ENCODE peak calls at places on chromosomes 12 and 14, in four cellular contexts. One of them, this sample, is unnamed.

GRCh38 chr12:118680361-118680963 is 300.9 kb upstream of the SRRM4 start:
- DNase-seq in AG09319: no peak
- DNase-seq in spleen: no peak
- DNase-seq in activated B cell treated with CpG ODN at 0.5 μM for 24 hours: no peak
- DNase-seq in this sample: no peak

GRCh38 chr12:101670007-101670671 is 27.3 kb upstream of the CHPT1 start:
- DNase-seq in AG09319: peak; percentile 4
- DNase-seq in activated B cell treated with CpG ODN at 0.5 μM for 24 hours: no peak
- DNase-seq in spleen: no peak
- DNase-seq in this sample: no peak

GRCh38 chr14:60161176-60162107 is 3.8 kb downstream of the DHRS7 start:
- DNase-seq in activated B cell treated with CpG ODN at 0.5 μM for 24 hours: no peak
- DNase-seq in spleen: no peak
- DNase-seq in AG09319: no peak
- DNase-seq in this sample: no peak

GRCh38 chr14:45364565-45364964 is 111.6 kb upstream of the MIS18BP1 start:
- DNase-seq in AG09319: no peak
- DNase-seq in activated B cell treated with CpG ODN at 0.5 μM for 24 hours: no peak
- DNase-seq in spleen: no peak
- DNase-seq in this sample: no peak

GRCh38 chr14:34043627-34044372 is 92.9 kb upstream of the EGLN3 start:
- DNase-seq in AG09319: no peak
- DNase-seq in spleen: no peak
- DNase-seq in activated B cell treated with CpG ODN at 0.5 μM for 24 hours: no peak
- DNase-seq in this sample: no peak

GRCh38 chr14:95058491-95058890 is 98.8 kb downstream of the DICER1 start:
- DNase-seq in activated B cell treated with CpG ODN at 0.5 μM for 24 hours: no peak
- DNase-seq in spleen: no peak
- DNase-seq in AG09319: no peak
- DNase-seq in this sample: no peak

GRCh38 chr12:78778339-78778738 is 86.2 kb upstream of the SYT1 start:
- DNase-seq in spleen: no peak
- DNase-seq in activated B cell treated with CpG ODN at 0.5 μM for 24 hours: no peak
- DNase-seq in AG09319: no peak
- DNase-seq in this sample: no peak

GRCh38 chr14:68140801-68141200 is 321.2 kb downstream of the RAD51B start:
- DNase-seq in AG09319: no peak
- DNase-seq in spleen: no peak
- DNase-seq in activated B cell treated with CpG ODN at 0.5 μM for 24 hours: no peak
- DNase-seq in this sample: no peak

GRCh38 chr14:55881577-55882241 is 236.5 kb upstream of the PELI2 start:
- DNase-seq in spleen: no peak
- DNase-seq in activated B cell treated with CpG ODN at 0.5 μM for 24 hours: no peak
- DNase-seq in AG09319: no peak
- DNase-seq in this sample: no peak

GRCh38 chr12:118357327-118358007 is 15.2 kb downstream of the TAOK3 start:
- DNase-seq in AG09319: no peak
- DNase-seq in activated B cell treated with CpG ODN at 0.5 μM for 24 hours: no peak
- DNase-seq in spleen: no peak
- DNase-seq in this sample: no peak

GRCh38 chr14:93009471-93010117 is 86.6 kb downstream of the CHGA start:
- DNase-seq in spleen: no peak
- DNase-seq in AG09319: no peak
- DNase-seq in activated B cell treated with CpG ODN at 0.5 μM for 24 hours: no peak
- DNase-seq in this sample: no peak

GRCh38 chr14:90303382-90303943 is 28.3 kb downstream of the NRDE2 start:
- DNase-seq in activated B cell treated with CpG ODN at 0.5 μM for 24 hours: no peak
- DNase-seq in AG09319: no peak
- DNase-seq in spleen: no peak
- DNase-seq in this sample: no peak

GRCh38 chr12:50865266-50865665 is 22.5 kb downstream of the TMPRSS12 start:
- DNase-seq in spleen: no peak
- DNase-seq in activated B cell treated with CpG ODN at 0.5 μM for 24 hours: no peak
- DNase-seq in AG09319: no peak
- DNase-seq in this sample: no peak

GRCh38 chr14:73763396-73763795 is 49.2 kb upstream of the PNMA1 start:
- DNase-seq in spleen: peak; percentile 6
- DNase-seq in AG09319: no peak
- DNase-seq in activated B cell treated with CpG ODN at 0.5 μM for 24 hours: no peak
- DNase-seq in this sample: no peak

GRCh38 chr14:95652171-95652570 is 34.1 kb upstream of the TCL1B start:
- DNase-seq in activated B cell treated with CpG ODN at 0.5 μM for 24 hours: no peak
- DNase-seq in spleen: no peak
- DNase-seq in AG09319: no peak
- DNase-seq in this sample: no peak

DNA sequence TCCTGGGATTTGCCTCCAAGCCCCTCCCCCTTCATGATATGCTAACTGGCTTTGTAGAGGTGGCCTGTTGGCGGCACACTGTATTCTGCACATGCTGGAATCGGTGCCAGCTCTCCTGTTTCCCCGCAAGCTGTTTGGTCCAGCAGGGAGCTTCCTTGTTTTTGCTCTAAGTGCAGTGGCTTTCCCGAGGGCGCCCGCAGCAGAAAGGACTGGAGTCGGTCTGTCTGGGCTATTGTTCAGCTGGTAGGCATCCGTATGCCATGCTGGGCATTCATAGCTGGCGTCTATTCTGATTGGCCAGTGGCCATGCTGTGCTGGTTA is 88.9 kb upstream of the MED13L start:
- DNase-seq in spleen: no peak
- DNase-seq in AG09319: no peak
- DNase-seq in activated B cell treated with CpG ODN at 0.5 μM for 24 hours: no peak
- DNase-seq in this sample: no peak
- TF ChIP-seq CTCF in spleen: no peak
- TF ChIP-seq CTCF in AG09319: no peak
- TF ChIP-seq CTCF in activated B cell treated with CpG ODN at 0.5 μM for 24 hours: no peak
- TF ChIP-seq CTCF in this sample: no peak

GRCh38 chr12:85155791-85156190 is 119.6 kb downstream of the LRRIQ1 start:
- DNase-seq in spleen: no peak
- DNase-seq in AG09319: no peak
- DNase-seq in activated B cell treated with CpG ODN at 0.5 μM for 24 hours: no peak
- DNase-seq in this sample: no peak
- TF ChIP-seq CTCF in spleen: no peak
- TF ChIP-seq CTCF in AG09319: peak; percentile 30
- TF ChIP-seq CTCF in activated B cell treated with CpG ODN at 0.5 μM for 24 hours: no peak
- TF ChIP-seq CTCF in this sample: peak; percentile 41

GRCh38 chr12:53493610-53494391 is 5.5 kb downstream of the MAP3K12 start:
- DNase-seq in AG09319: no peak
- DNase-seq in spleen: no peak
- DNase-seq in activated B cell treated with CpG ODN at 0.5 μM for 24 hours: no peak
- DNase-seq in this sample: no peak

GRCh38 chr12:53489242-53489915 is 9.9 kb downstream of the MAP3K12 start:
- DNase-seq in spleen: no peak
- DNase-seq in activated B cell treated with CpG ODN at 0.5 μM for 24 hours: no peak
- DNase-seq in AG09319: no peak
- DNase-seq in this sample: no peak

GRCh38 chr12:53495903-53496751 is 3.1 kb downstream of the MAP3K12 start:
- DNase-seq in activated B cell treated with CpG ODN at 0.5 μM for 24 hours: no peak
- DNase-seq in spleen: no peak
- DNase-seq in AG09319: peak; percentile 58
- DNase-seq in this sample: no peak

GRCh38 chr12:53492188-53492587 is 7.1 kb downstream of the MAP3K12 start:
- DNase-seq in AG09319: no peak
- DNase-seq in activated B cell treated with CpG ODN at 0.5 μM for 24 hours: no peak
- DNase-seq in spleen: no peak
- DNase-seq in this sample: no peak

DNA sequence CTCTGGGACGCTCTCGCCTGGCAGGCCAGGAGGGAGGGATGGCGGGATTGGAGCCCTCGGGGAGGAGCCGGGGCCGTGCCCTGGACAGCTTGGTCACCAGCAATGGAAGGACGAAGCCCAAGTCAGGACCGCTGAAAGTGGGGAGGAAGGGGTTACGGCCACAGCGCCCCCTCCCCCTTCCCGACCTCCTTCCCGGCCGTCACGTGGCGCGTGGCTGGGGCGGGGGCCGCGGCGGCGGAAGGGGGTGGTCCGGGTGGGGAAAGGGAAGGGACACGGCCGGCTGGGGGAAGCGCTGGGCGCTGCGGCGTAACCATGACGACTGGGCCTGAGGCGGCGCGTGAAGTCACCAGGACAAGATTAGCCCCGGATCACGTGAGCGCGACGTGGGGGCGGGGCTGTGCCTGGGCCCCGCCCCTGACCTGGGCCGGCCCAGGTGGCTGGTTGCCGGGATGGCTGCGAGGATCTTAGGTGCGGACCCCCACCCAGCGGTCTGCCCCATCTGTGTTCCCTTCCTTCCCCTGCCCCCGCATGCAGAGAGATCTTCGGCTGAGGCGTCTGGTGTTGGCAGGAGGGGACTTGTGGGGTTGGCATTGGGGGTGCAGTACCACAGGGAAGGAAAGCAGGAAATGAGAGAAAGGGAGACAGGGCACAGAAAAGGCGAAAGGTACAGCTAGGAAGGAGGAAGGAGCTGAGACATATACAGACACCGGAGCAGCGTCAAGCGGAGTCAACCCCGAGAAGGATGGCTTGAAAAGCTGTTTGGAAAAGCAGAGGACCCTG is 6.2 kb downstream of the MAP3K12 start:
- DNase-seq in activated B cell treated with CpG ODN at 0.5 μM for 24 hours: peak; percentile 95
- DNase-seq in AG09319: peak; percentile 74
- DNase-seq in spleen: peak; percentile 98
- DNase-seq in this sample: peak; percentile 94
- TF ChIP-seq CTCF in activated B cell treated with CpG ODN at 0.5 μM for 24 hours: no peak
- TF ChIP-seq CTCF in AG09319: no peak
- TF ChIP-seq CTCF in spleen: no peak
- TF ChIP-seq CTCF in this sample: no peak

GRCh38 chr12:3661028-3661427 is 91.9 kb downstream of the CRACR2A start:
- DNase-seq in spleen: no peak
- DNase-seq in AG09319: no peak
- DNase-seq in activated B cell treated with CpG ODN at 0.5 μM for 24 hours: no peak
- DNase-seq in this sample: no peak

GRCh38 chr12:3651585-3652424 is 101.1 kb downstream of the CRACR2A start:
- DNase-seq in activated B cell treated with CpG ODN at 0.5 μM for 24 hours: no peak
- DNase-seq in AG09319: no peak
- DNase-seq in spleen: no peak
- DNase-seq in this sample: no peak

GRCh38 chr12:3658327-3659163 is 94.4 kb downstream of the CRACR2A start:
- DNase-seq in AG09319: no peak
- DNase-seq in activated B cell treated with CpG ODN at 0.5 μM for 24 hours: no peak
- DNase-seq in spleen: no peak
- DNase-seq in this sample: peak; percentile 34

GRCh38 chr12:3656946-3657622 is 95.8 kb downstream of the CRACR2A start:
- DNase-seq in AG09319: no peak
- DNase-seq in activated B cell treated with CpG ODN at 0.5 μM for 24 hours: no peak
- DNase-seq in spleen: no peak
- DNase-seq in this sample: no peak

GRCh38 chr12:3655331-3655900 is 97.5 kb downstream of the CRACR2A start:
- DNase-seq in spleen: no peak
- DNase-seq in activated B cell treated with CpG ODN at 0.5 μM for 24 hours: no peak
- DNase-seq in AG09319: no peak
- DNase-seq in this sample: no peak
- TF ChIP-seq CTCF in spleen: no peak
- TF ChIP-seq CTCF in activated B cell treated with CpG ODN at 0.5 μM for 24 hours: no peak
- TF ChIP-seq CTCF in AG09319: peak; percentile 43
- TF ChIP-seq CTCF in this sample: peak; percentile 52

GRCh38 chr14:91689608-91690007 is 42.3 kb downstream of the CATSPERB start:
- DNase-seq in AG09319: no peak
- DNase-seq in activated B cell treated with CpG ODN at 0.5 μM for 24 hours: no peak
- DNase-seq in spleen: no peak
- DNase-seq in this sample: no peak

GRCh38 chr14:91692075-91692474 is 39.8 kb downstream of the CATSPERB start:
- DNase-seq in activated B cell treated with CpG ODN at 0.5 μM for 24 hours: no peak
- DNase-seq in AG09319: no peak
- DNase-seq in spleen: no peak
- DNase-seq in this sample: no peak

GRCh38 chr14:91693342-91693741 is 38.5 kb downstream of the CATSPERB start:
- DNase-seq in activated B cell treated with CpG ODN at 0.5 μM for 24 hours: no peak
- DNase-seq in spleen: no peak
- DNase-seq in AG09319: no peak
- DNase-seq in this sample: no peak

DNA sequence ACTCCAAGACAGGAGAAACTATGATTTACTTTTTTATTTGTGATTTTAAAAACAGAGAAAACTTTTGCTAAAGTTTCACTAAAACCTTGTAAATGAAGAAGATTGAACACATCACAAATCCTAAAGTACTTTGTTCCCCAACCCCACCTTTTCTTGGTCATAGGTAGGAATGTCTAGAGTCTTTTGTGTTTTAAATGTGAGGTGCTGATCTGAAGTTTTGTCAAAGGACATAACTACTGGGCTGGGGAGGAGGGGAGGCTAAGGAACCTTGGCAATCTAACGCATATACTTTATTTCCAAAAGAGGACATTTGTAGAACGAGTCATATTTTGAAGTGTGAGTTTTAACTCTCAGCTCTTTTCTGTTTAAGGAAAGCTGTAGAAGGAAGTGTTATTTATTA is 37.2 kb downstream of the CATSPERB start:
- DNase-seq in AG09319: no peak
- DNase-seq in activated B cell treated with CpG ODN at 0.5 μM for 24 hours: no peak
- DNase-seq in spleen: no peak
- DNase-seq in this sample: no peak
- TF ChIP-seq CTCF in AG09319: no peak
- TF ChIP-seq CTCF in activated B cell treated with CpG ODN at 0.5 μM for 24 hours: no peak
- TF ChIP-seq CTCF in spleen: no peak
- TF ChIP-seq CTCF in this sample: no peak